ENCODE peak calls at places on chromosomes 7 and 10, in five cellular contexts. One of them, this sample, is unnamed.

GRCh38 chr10:12949248-12949647 is 52.3 kb downstream of the CCDC3 start:
- DNase-seq in K562: peak; percentile 15
- DNase-seq in suprapubic skin: no peak
- DNase-seq in Panc1: no peak
- DNase-seq in prostate gland: no peak
- DNase-seq in this sample: no peak

GRCh38 chr10:33422779-33423520 is 88.5 kb upstream of the NRP1 start:
- DNase-seq in K562: no peak
- DNase-seq in suprapubic skin: no peak
- DNase-seq in Panc1: no peak
- DNase-seq in prostate gland: peak; percentile 29
- DNase-seq in this sample: no peak

GRCh38 chr7:43585521-43585920 is 2.6 kb downstream of the STK17A start:
- DNase-seq in K562: no peak
- DNase-seq in suprapubic skin: no peak
- DNase-seq in Panc1: no peak
- DNase-seq in prostate gland: no peak
- DNase-seq in this sample: no peak

GRCh38 chr7:100891555-100891954 is 2.0 kb upstream of the UFSP1 start:
- DNase-seq in K562: no peak
- DNase-seq in suprapubic skin: no peak
- DNase-seq in Panc1: no peak
- DNase-seq in prostate gland: no peak
- DNase-seq in this sample: no peak

GRCh38 chr7:155744931-155745683 is 67.2 kb downstream of the SHH start:
- DNase-seq in K562: no peak
- DNase-seq in suprapubic skin: no peak
- DNase-seq in Panc1: no peak
- DNase-seq in prostate gland: no peak
- DNase-seq in this sample: no peak

GRCh38 chr7:73872056-73872908 is 11.3 kb downstream of the TMEM270 start:
- DNase-seq in K562: no peak
- DNase-seq in suprapubic skin: no peak
- DNase-seq in Panc1: no peak
- DNase-seq in prostate gland: no peak
- DNase-seq in this sample: no peak

GRCh38 chr10:54909165-54909564 is 108.1 kb upstream of the PCDH15 start:
- DNase-seq in K562: no peak
- DNase-seq in suprapubic skin: no peak
- DNase-seq in Panc1: no peak
- DNase-seq in prostate gland: no peak
- DNase-seq in this sample: no peak

GRCh38 chr10:69458426-69459100 is 7.3 kb downstream of the TSPAN15 start:
- DNase-seq in K562: no peak
- DNase-seq in suprapubic skin: no peak
- DNase-seq in Panc1: no peak
- DNase-seq in prostate gland: peak; percentile 51
- DNase-seq in this sample: no peak

GRCh38 chr10:114061148-114061547 is 17.5 kb downstream of the ADRB1 start:
- DNase-seq in K562: no peak
- DNase-seq in suprapubic skin: no peak
- DNase-seq in Panc1: no peak
- DNase-seq in prostate gland: peak; percentile 63
- DNase-seq in this sample: no peak

GRCh38 chr10:97519342-97519741 is 20.6 kb downstream of the UBTD1 start:
- DNase-seq in K562: no peak
- DNase-seq in suprapubic skin: no peak
- DNase-seq in Panc1: no peak
- DNase-seq in prostate gland: no peak
- DNase-seq in this sample: no peak
- H3K27ac ChIP-seq in K562: no peak overlapping the region
- H3K27ac ChIP-seq in suprapubic skin: no peak overlapping the region
- H3K27ac ChIP-seq in Panc1: no peak overlapping the region
- H3K27ac ChIP-seq in prostate gland: no peak overlapping the region
- H3K27ac ChIP-seq in this sample: no peak overlapping the region

GRCh38 chr7:45026984-45027773 is 27.2 kb downstream of the CCM2 start:
- DNase-seq in K562: no peak
- DNase-seq in suprapubic skin: no peak
- DNase-seq in Panc1: no peak
- DNase-seq in prostate gland: no peak
- DNase-seq in this sample: peak; percentile 39
- TF ChIP-seq POLR2AphosphoS5 in K562: no peak
- TF ChIP-seq POLR2AphosphoS5 in suprapubic skin: no peak
- TF ChIP-seq POLR2AphosphoS5 in Panc1: no peak
- TF ChIP-seq POLR2AphosphoS5 in prostate gland: no peak
- TF ChIP-seq POLR2AphosphoS5 in this sample: no peak

DNA sequence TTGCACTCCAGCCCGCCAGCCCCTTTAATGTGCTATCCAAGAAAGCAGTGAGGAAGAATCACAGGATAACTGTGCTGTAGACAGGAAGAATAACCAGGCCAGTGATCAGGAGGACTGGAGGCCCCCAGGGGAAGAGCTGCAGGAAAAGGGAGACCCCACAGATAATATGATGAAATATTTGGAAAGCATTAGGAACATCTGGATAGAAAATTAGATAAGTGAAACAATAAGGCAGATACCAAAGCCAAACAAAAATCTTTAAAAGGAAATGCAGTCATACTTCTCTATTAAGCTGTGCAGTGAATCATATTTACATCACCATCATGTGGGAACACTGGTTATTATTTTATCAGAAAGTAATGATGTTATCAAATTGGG is 14.3 kb upstream of the RALA start:
- DNase-seq in K562: no peak
- DNase-seq in suprapubic skin: no peak
- DNase-seq in Panc1: no peak
- DNase-seq in prostate gland: no peak
- DNase-seq in this sample: no peak
- H3K27ac ChIP-seq in K562: no peak overlapping the region
- H3K27ac ChIP-seq in suprapubic skin: peak overlapping the region; percentile 86
- H3K27ac ChIP-seq in Panc1: no peak overlapping the region
- H3K27ac ChIP-seq in prostate gland: no peak overlapping the region
- H3K27ac ChIP-seq in this sample: peak overlapping the region; percentile 74

GRCh38 chr7:113086928-113087277 is 276 bp upstream of the GPR85 start:
- DNase-seq in K562: no peak
- DNase-seq in suprapubic skin: no peak
- DNase-seq in Panc1: no peak
- DNase-seq in prostate gland: no peak
- DNase-seq in this sample: no peak

GRCh38 chr7:113084499-113085172 is 2.0 kb downstream of the GPR85 start:
- DNase-seq in K562: no peak
- DNase-seq in suprapubic skin: no peak
- DNase-seq in Panc1: no peak
- DNase-seq in prostate gland: no peak
- DNase-seq in this sample: no peak

GRCh38 chr7:113087278-113087998 is 811 bp upstream of the GPR85 start:
- DNase-seq in K562: peak; percentile 79
- DNase-seq in suprapubic skin: no peak
- DNase-seq in Panc1: no peak
- DNase-seq in prostate gland: no peak
- DNase-seq in this sample: peak; percentile 83

GRCh38 chr7:113085781-113086390 is 741 bp downstream of the GPR85 start:
- DNase-seq in K562: no peak
- DNase-seq in suprapubic skin: no peak
- DNase-seq in Panc1: no peak
- DNase-seq in prostate gland: no peak
- DNase-seq in this sample: no peak

DNA sequence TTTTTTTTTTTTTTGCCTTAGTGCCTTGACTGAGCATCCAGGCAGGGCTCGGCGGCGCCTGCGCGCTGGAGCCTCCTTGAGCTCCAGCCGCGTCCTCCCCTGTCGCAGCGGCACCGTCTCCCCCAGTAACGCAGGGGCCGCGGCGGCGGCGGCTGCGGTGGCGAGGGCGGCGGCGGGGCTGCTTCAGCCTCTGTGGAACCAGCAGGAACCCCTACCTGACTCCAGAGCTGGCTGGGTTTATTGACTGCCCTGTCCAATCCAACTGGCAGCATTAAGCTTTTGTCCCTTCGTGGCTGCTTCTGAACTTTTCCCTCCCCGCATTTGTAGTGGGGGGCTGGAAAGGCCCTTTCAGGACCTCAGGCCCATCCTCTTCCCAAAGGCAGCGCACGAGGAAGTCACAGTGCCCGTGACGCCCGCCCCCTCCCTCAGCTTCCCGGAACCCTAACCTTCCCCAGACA is at the start of gene GPR85:
- DNase-seq in K562: peak; percentile 73
- DNase-seq in suprapubic skin: no peak
- DNase-seq in Panc1: no peak
- DNase-seq in prostate gland: peak; percentile 37
- DNase-seq in this sample: no peak
- TF ChIP-seq POLR2AphosphoS5 in K562: no peak
- TF ChIP-seq POLR2AphosphoS5 in suprapubic skin: no peak
- TF ChIP-seq POLR2AphosphoS5 in Panc1: no peak
- TF ChIP-seq POLR2AphosphoS5 in prostate gland: no peak
- TF ChIP-seq POLR2AphosphoS5 in this sample: peak; percentile 69

GRCh38 chr7:135207739-135208416 is 3.4 kb downstream of the WDR91 start:
- DNase-seq in K562: no peak
- DNase-seq in suprapubic skin: no peak
- DNase-seq in Panc1: no peak
- DNase-seq in prostate gland: no peak
- DNase-seq in this sample: no peak
- H3K27ac ChIP-seq in K562: no peak overlapping the region
- H3K27ac ChIP-seq in suprapubic skin: no peak overlapping the region
- H3K27ac ChIP-seq in Panc1: no peak overlapping the region
- H3K27ac ChIP-seq in prostate gland: no peak overlapping the region
- H3K27ac ChIP-seq in this sample: no peak overlapping the region

GRCh38 chr7:153584132-153584531 is 468.1 kb upstream of the DPP6 start:
- DNase-seq in K562: no peak
- DNase-seq in suprapubic skin: no peak
- DNase-seq in Panc1: no peak
- DNase-seq in prostate gland: no peak
- DNase-seq in this sample: no peak
- TF ChIP-seq POLR2AphosphoS5 in K562: no peak
- TF ChIP-seq POLR2AphosphoS5 in suprapubic skin: no peak
- TF ChIP-seq POLR2AphosphoS5 in Panc1: no peak
- TF ChIP-seq POLR2AphosphoS5 in prostate gland: no peak
- TF ChIP-seq POLR2AphosphoS5 in this sample: no peak

DNA sequence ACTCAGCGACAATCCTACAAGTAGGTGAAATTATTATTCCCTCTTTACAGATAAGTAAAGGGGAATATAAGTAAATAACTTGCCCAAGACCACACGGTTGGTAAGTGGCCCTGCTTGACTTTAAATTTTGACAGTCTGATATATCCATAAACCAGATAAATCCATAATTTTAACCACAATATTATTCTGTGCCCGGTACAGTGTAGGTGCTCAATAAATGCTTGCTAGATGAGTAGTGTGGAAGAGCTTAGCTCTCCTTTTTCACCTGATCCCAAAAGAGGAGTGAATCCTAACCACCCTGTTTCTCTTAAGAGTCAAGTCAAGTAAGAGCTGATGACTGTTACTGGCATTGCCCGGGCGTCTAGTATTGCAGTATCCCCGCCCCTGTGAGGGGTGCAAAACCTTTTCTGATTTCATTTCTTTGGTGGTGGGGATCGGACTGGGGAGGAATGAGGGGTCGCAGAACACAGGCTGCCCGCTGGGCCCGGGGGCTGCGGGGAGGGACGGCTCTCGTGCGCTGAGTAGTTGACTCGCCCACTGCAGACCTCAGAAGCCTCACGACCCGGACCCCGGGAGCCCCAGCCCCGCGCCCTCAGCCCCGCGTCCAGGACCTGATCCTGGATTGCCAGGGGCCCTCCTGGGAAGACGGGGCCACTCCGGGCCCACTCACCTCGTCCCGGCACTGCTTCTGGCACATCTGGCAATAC is 490 bp downstream of the KIN start:
- DNase-seq in K562: no peak
- DNase-seq in suprapubic skin: peak; percentile 80
- DNase-seq in Panc1: no peak
- DNase-seq in prostate gland: no peak
- DNase-seq in this sample: no peak
- H3K27ac ChIP-seq in K562: peak overlapping the region; percentile 58
- H3K27ac ChIP-seq in suprapubic skin: peak overlapping the region; percentile 93
- H3K27ac ChIP-seq in Panc1: peak overlapping the region; percentile 86
- H3K27ac ChIP-seq in prostate gland: peak overlapping the region; percentile 80
- H3K27ac ChIP-seq in this sample: no peak overlapping the region

DNA sequence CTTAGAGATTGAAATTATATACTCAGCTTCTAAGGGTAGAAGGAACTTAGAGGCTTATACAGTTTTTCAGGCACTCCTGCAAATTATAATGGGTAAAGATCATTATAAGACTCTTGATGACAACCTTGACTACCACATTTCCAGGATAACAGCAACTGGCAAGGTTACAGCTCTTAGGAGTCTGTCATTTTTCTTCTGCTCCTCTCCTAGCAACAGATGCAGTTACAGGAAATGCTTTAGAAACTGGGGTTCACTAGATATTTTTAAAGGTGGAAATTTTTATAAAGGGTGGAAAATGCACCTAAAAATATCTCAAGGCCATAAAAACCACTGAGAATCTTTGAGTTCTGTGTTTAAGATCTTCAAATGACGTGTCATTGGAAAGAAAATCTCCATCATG is 185.8 kb downstream of the RELN start:
- DNase-seq in K562: no peak
- DNase-seq in suprapubic skin: no peak
- DNase-seq in Panc1: no peak
- DNase-seq in prostate gland: no peak
- DNase-seq in this sample: no peak
- TF ChIP-seq POLR2AphosphoS5 in K562: no peak
- TF ChIP-seq POLR2AphosphoS5 in suprapubic skin: no peak
- TF ChIP-seq POLR2AphosphoS5 in Panc1: no peak
- TF ChIP-seq POLR2AphosphoS5 in prostate gland: no peak
- TF ChIP-seq POLR2AphosphoS5 in this sample: no peak

DNA sequence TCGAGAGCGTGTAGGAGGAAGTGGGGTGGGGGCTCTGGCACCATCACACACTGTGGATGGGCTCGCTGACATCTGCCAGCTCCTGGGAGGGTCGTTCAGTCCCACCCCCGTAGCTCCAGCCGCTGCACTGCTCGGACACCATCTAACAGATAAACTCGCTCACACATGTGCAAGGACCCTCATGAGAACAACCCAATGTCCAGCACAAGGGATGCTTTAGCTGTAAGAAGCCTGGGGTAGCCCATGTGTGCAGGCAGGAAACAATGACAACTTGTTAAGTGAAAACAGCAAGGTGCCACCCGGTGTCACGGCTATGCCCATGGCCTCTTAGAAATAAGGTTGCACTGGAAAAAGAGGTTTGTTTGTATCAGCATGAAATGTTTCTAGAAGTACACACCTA is 14.1 kb downstream of the OGDHL start:
- DNase-seq in K562: no peak
- DNase-seq in suprapubic skin: peak; percentile 73
- DNase-seq in Panc1: no peak
- DNase-seq in prostate gland: no peak
- DNase-seq in this sample: no peak
- H3K27ac ChIP-seq in K562: no peak overlapping the region
- H3K27ac ChIP-seq in suprapubic skin: no peak overlapping the region
- H3K27ac ChIP-seq in Panc1: no peak overlapping the region
- H3K27ac ChIP-seq in prostate gland: no peak overlapping the region
- H3K27ac ChIP-seq in this sample: no peak overlapping the region